ENCODE peak calls at places on chromosomes 4 and X, in nine cellular contexts. One of them, this sample, is unnamed.
A peak's percentile ranks its signal among the peaks of the same experiment; 100 is the strongest.

GRCh38 chrX:147378767-147379166 is 533.0 kb upstream of the FMR1 start:
- DNase-seq in IMR-90: no peak
- DNase-seq in D341Med: no peak
- DNase-seq in NCI-H82: no peak
- DNase-seq in stomach: no peak
- DNase-seq in activated T-helper 1 cell treated with anti-CD3 and anti-CD28 coated beads, Interleukin-2, amount 50 U/mL, for 16 hours: no peak
- DNase-seq in NCI-H1092: no peak
- DNase-seq in M059J: no peak
- DNase-seq in NCI-H774: no peak
- DNase-seq in this sample: no peak

GRCh38 chrX:130994671-130995070 is 63.5 kb upstream of the ARHGAP36 start:
- DNase-seq in IMR-90: peak; percentile 2
- DNase-seq in D341Med: peak; percentile 37
- DNase-seq in NCI-H82: peak; percentile 75
- DNase-seq in stomach: no peak
- DNase-seq in activated T-helper 1 cell treated with anti-CD3 and anti-CD28 coated beads, Interleukin-2, amount 50 U/mL, for 16 hours: no peak
- DNase-seq in NCI-H1092: peak; percentile 0
- DNase-seq in M059J: peak; percentile 33
- DNase-seq in NCI-H774: peak; percentile 6
- DNase-seq in this sample: peak; percentile 5

GRCh38 chr4:89661490-89661889 is 175.5 kb downstream of the SNCA start:
- DNase-seq in IMR-90: peak; percentile 38
- DNase-seq in D341Med: no peak
- DNase-seq in NCI-H82: no peak
- DNase-seq in stomach: no peak
- DNase-seq in activated T-helper 1 cell treated with anti-CD3 and anti-CD28 coated beads, Interleukin-2, amount 50 U/mL, for 16 hours: no peak
- DNase-seq in NCI-H1092: no peak
- DNase-seq in M059J: peak; percentile 84
- DNase-seq in NCI-H774: no peak
- DNase-seq in this sample: no peak

GRCh38 chrX:153685751-153686676 is 1.7 kb upstream of the SLC6A8 start:
- DNase-seq in IMR-90: no peak
- DNase-seq in D341Med: no peak
- DNase-seq in NCI-H82: no peak
- DNase-seq in stomach: no peak
- DNase-seq in activated T-helper 1 cell treated with anti-CD3 and anti-CD28 coated beads, Interleukin-2, amount 50 U/mL, for 16 hours: no peak
- DNase-seq in NCI-H1092: no peak
- DNase-seq in M059J: no peak
- DNase-seq in NCI-H774: no peak
- DNase-seq in this sample: no peak

GRCh38 chrX:123185714-123186113 is 1.6 kb downstream of the GRIA3 start:
- DNase-seq in IMR-90: no peak
- DNase-seq in D341Med: no peak
- DNase-seq in NCI-H82: peak; percentile 5
- DNase-seq in stomach: no peak
- DNase-seq in activated T-helper 1 cell treated with anti-CD3 and anti-CD28 coated beads, Interleukin-2, amount 50 U/mL, for 16 hours: no peak
- DNase-seq in NCI-H1092: no peak
- DNase-seq in M059J: no peak
- DNase-seq in NCI-H774: no peak
- DNase-seq in this sample: no peak

GRCh38 chrX:8668797-8669196 is 63.1 kb downstream of the ANOS1 start:
- DNase-seq in IMR-90: no peak
- DNase-seq in D341Med: no peak
- DNase-seq in NCI-H82: no peak
- DNase-seq in stomach: no peak
- DNase-seq in activated T-helper 1 cell treated with anti-CD3 and anti-CD28 coated beads, Interleukin-2, amount 50 U/mL, for 16 hours: no peak
- DNase-seq in NCI-H1092: no peak
- DNase-seq in M059J: no peak
- DNase-seq in NCI-H774: no peak
- DNase-seq in this sample: no peak

GRCh38 chrX:37314526-37314925 is 34.6 kb upstream of the PRRG1 start:
- DNase-seq in IMR-90: peak; percentile 64
- DNase-seq in D341Med: no peak
- DNase-seq in NCI-H82: no peak
- DNase-seq in stomach: no peak
- DNase-seq in activated T-helper 1 cell treated with anti-CD3 and anti-CD28 coated beads, Interleukin-2, amount 50 U/mL, for 16 hours: no peak
- DNase-seq in NCI-H1092: no peak
- DNase-seq in M059J: peak; percentile 65
- DNase-seq in NCI-H774: no peak
- DNase-seq in this sample: no peak

GRCh38 chrX:40108959-40109287 is 11.2 kb upstream of the BCOR start:
- DNase-seq in IMR-90: peak; percentile 76
- DNase-seq in D341Med: peak; percentile 78
- DNase-seq in NCI-H82: peak; percentile 77
- DNase-seq in stomach: peak; percentile 82
- DNase-seq in activated T-helper 1 cell treated with anti-CD3 and anti-CD28 coated beads, Interleukin-2, amount 50 U/mL, for 16 hours: peak; percentile 38
- DNase-seq in NCI-H1092: peak; percentile 67
- DNase-seq in M059J: peak; percentile 79
- DNase-seq in NCI-H774: peak; percentile 30
- DNase-seq in this sample: peak; percentile 62

GRCh38 chr4:74671074-74671698 is 123.1 kb downstream of the BTC start:
- DNase-seq in IMR-90: peak; percentile 64
- DNase-seq in D341Med: peak; percentile 61
- DNase-seq in NCI-H82: peak; percentile 67
- DNase-seq in stomach: peak; percentile 46
- DNase-seq in activated T-helper 1 cell treated with anti-CD3 and anti-CD28 coated beads, Interleukin-2, amount 50 U/mL, for 16 hours: no peak
- DNase-seq in NCI-H1092: no peak
- DNase-seq in M059J: peak; percentile 62
- DNase-seq in NCI-H774: peak; percentile 3
- DNase-seq in this sample: peak; percentile 22

GRCh38 chrX:69080912-69081465 is 84.3 kb downstream of the PJA1 start:
- DNase-seq in IMR-90: no peak
- DNase-seq in D341Med: no peak
- DNase-seq in NCI-H82: peak; percentile 14
- DNase-seq in stomach: no peak
- DNase-seq in activated T-helper 1 cell treated with anti-CD3 and anti-CD28 coated beads, Interleukin-2, amount 50 U/mL, for 16 hours: no peak
- DNase-seq in NCI-H1092: no peak
- DNase-seq in M059J: no peak
- DNase-seq in NCI-H774: no peak
- DNase-seq in this sample: no peak

GRCh38 chr4:136036744-136037143 is 1495.5 kb downstream of the PCDH18 start:
- DNase-seq in IMR-90: peak; percentile 63
- DNase-seq in D341Med: no peak
- DNase-seq in NCI-H82: no peak
- DNase-seq in stomach: no peak
- DNase-seq in activated T-helper 1 cell treated with anti-CD3 and anti-CD28 coated beads, Interleukin-2, amount 50 U/mL, for 16 hours: no peak
- DNase-seq in NCI-H1092: no peak
- DNase-seq in M059J: peak; percentile 52
- DNase-seq in NCI-H774: no peak
- DNase-seq in this sample: no peak

GRCh38 chr4:119748853-119749252 is 120.2 kb upstream of the PDE5A start:
- DNase-seq in IMR-90: peak; percentile 66
- DNase-seq in D341Med: no peak
- DNase-seq in NCI-H82: no peak
- DNase-seq in stomach: no peak
- DNase-seq in activated T-helper 1 cell treated with anti-CD3 and anti-CD28 coated beads, Interleukin-2, amount 50 U/mL, for 16 hours: no peak
- DNase-seq in NCI-H1092: no peak
- DNase-seq in M059J: peak; percentile 94
- DNase-seq in NCI-H774: no peak
- DNase-seq in this sample: no peak

GRCh38 chrX:40090050-40090804 is 7.5 kb downstream of the BCOR start:
- DNase-seq in IMR-90: no peak
- DNase-seq in D341Med: no peak
- DNase-seq in NCI-H82: no peak
- DNase-seq in stomach: peak; percentile 57
- DNase-seq in activated T-helper 1 cell treated with anti-CD3 and anti-CD28 coated beads, Interleukin-2, amount 50 U/mL, for 16 hours: no peak
- DNase-seq in NCI-H1092: no peak
- DNase-seq in M059J: no peak
- DNase-seq in NCI-H774: no peak
- DNase-seq in this sample: no peak

GRCh38 chr4:47852121-47852520 is 14.3 kb upstream of the CORIN start:
- DNase-seq in IMR-90: peak; percentile 92
- DNase-seq in D341Med: no peak
- DNase-seq in NCI-H82: no peak
- DNase-seq in stomach: no peak
- DNase-seq in activated T-helper 1 cell treated with anti-CD3 and anti-CD28 coated beads, Interleukin-2, amount 50 U/mL, for 16 hours: no peak
- DNase-seq in NCI-H1092: no peak
- DNase-seq in M059J: no peak
- DNase-seq in NCI-H774: no peak
- DNase-seq in this sample: no peak

GRCh38 chr4:2071912-2072867 is 13.1 kb downstream of the NAT8L start:
- DNase-seq in IMR-90: no peak
- DNase-seq in D341Med: peak; percentile 45
- DNase-seq in NCI-H82: no peak
- DNase-seq in stomach: no peak
- DNase-seq in activated T-helper 1 cell treated with anti-CD3 and anti-CD28 coated beads, Interleukin-2, amount 50 U/mL, for 16 hours: no peak
- DNase-seq in NCI-H1092: peak; percentile 22
- DNase-seq in M059J: no peak
- DNase-seq in NCI-H774: no peak
- DNase-seq in this sample: no peak

GRCh38 chrX:120823554-120823953 is 52.1 kb downstream of the CT47B1 start:
- DNase-seq in IMR-90: no peak
- DNase-seq in D341Med: no peak
- DNase-seq in NCI-H82: peak; percentile 48
- DNase-seq in stomach: no peak
- DNase-seq in activated T-helper 1 cell treated with anti-CD3 and anti-CD28 coated beads, Interleukin-2, amount 50 U/mL, for 16 hours: no peak
- DNase-seq in NCI-H1092: no peak
- DNase-seq in M059J: no peak
- DNase-seq in NCI-H774: no peak
- DNase-seq in this sample: no peak